ENCODE peak calls at places on chromosomes 16 and 17, in seven cellular contexts. One of them, this sample, is unnamed.

GRCh38 chr16:52435573-52435972 is 111.4 kb downstream of the TOX3 start:
- DNase-seq in suprapubic skin: no peak
- DNase-seq in cardiac fibroblast: no peak
- DNase-seq in RWPE2: no peak
- DNase-seq in hepatocyte: no peak
- DNase-seq in CD8-positive, alpha-beta T cell: no peak
- DNase-seq in Caco-2: no peak
- DNase-seq in this sample: no peak

GRCh38 chr17:33038740-33039139 is 47.1 kb downstream of the SPACA3 start:
- DNase-seq in suprapubic skin: no peak
- DNase-seq in cardiac fibroblast: peak; percentile 33
- DNase-seq in RWPE2: no peak
- DNase-seq in hepatocyte: peak; percentile 61
- DNase-seq in CD8-positive, alpha-beta T cell: no peak
- DNase-seq in Caco-2: no peak
- DNase-seq in this sample: peak; percentile 60

GRCh38 chr17:60525347-60525623 is 757 bp downstream of the APPBP2 start:
- DNase-seq in suprapubic skin: no peak
- DNase-seq in cardiac fibroblast: peak; percentile 31
- DNase-seq in RWPE2: no peak
- DNase-seq in hepatocyte: peak; percentile 40
- DNase-seq in CD8-positive, alpha-beta T cell: no peak
- DNase-seq in Caco-2: no peak
- DNase-seq in this sample: peak; percentile 19

GRCh38 chr17:48642059-48642842 is 16.1 kb upstream of the HOXB9 start:
- DNase-seq in suprapubic skin: no peak
- DNase-seq in cardiac fibroblast: no peak
- DNase-seq in RWPE2: no peak
- DNase-seq in hepatocyte: no peak
- DNase-seq in CD8-positive, alpha-beta T cell: no peak
- DNase-seq in Caco-2: peak; percentile 41
- DNase-seq in this sample: no peak

GRCh38 chr17:4939554-4939803 is 367 bp downstream of the SLC25A11 start:
- DNase-seq in suprapubic skin: no peak
- DNase-seq in cardiac fibroblast: no peak
- DNase-seq in RWPE2: no peak
- DNase-seq in hepatocyte: no peak
- DNase-seq in CD8-positive, alpha-beta T cell: no peak
- DNase-seq in Caco-2: no peak
- DNase-seq in this sample: no peak

GRCh38 chr17:63498621-63499195 is 21.8 kb downstream of the ACE start:
- DNase-seq in suprapubic skin: no peak
- DNase-seq in cardiac fibroblast: peak; percentile 30
- DNase-seq in RWPE2: no peak
- DNase-seq in hepatocyte: no peak
- DNase-seq in CD8-positive, alpha-beta T cell: no peak
- DNase-seq in Caco-2: no peak
- DNase-seq in this sample: no peak

GRCh38 chr16:49548571-49548970 is 175.0 kb downstream of the C16orf78 start:
- DNase-seq in suprapubic skin: no peak
- DNase-seq in cardiac fibroblast: no peak
- DNase-seq in RWPE2: no peak
- DNase-seq in hepatocyte: no peak
- DNase-seq in CD8-positive, alpha-beta T cell: no peak
- DNase-seq in Caco-2: no peak
- DNase-seq in this sample: no peak

GRCh38 chr16:12087901-12088364 is 111.4 kb downstream of the SNX29 start:
- DNase-seq in suprapubic skin: peak; percentile 67
- DNase-seq in cardiac fibroblast: no peak
- DNase-seq in RWPE2: peak; percentile 47
- DNase-seq in hepatocyte: no peak
- DNase-seq in CD8-positive, alpha-beta T cell: no peak
- DNase-seq in Caco-2: no peak
- DNase-seq in this sample: peak; percentile 18

GRCh38 chr17:32852811-32853210 is 24.1 kb downstream of the MYO1D start:
- DNase-seq in suprapubic skin: no peak
- DNase-seq in cardiac fibroblast: no peak
- DNase-seq in RWPE2: no peak
- DNase-seq in hepatocyte: no peak
- DNase-seq in CD8-positive, alpha-beta T cell: no peak
- DNase-seq in Caco-2: no peak
- DNase-seq in this sample: peak; percentile 47

GRCh38 chr17:16328997-16329396 is 24.3 kb downstream of the CENPV start:
- DNase-seq in suprapubic skin: no peak
- DNase-seq in cardiac fibroblast: peak; percentile 20
- DNase-seq in RWPE2: no peak
- DNase-seq in hepatocyte: no peak
- DNase-seq in CD8-positive, alpha-beta T cell: no peak
- DNase-seq in Caco-2: no peak
- DNase-seq in this sample: no peak

GRCh38 chr16:49488336-49488735 is 114.7 kb downstream of the C16orf78 start:
- DNase-seq in suprapubic skin: no peak
- DNase-seq in cardiac fibroblast: no peak
- DNase-seq in RWPE2: peak; percentile 15
- DNase-seq in hepatocyte: no peak
- DNase-seq in CD8-positive, alpha-beta T cell: no peak
- DNase-seq in Caco-2: no peak
- DNase-seq in this sample: no peak

GRCh38 chr17:38427160-38427949 is 909 bp upstream of the ARHGAP23 start:
- DNase-seq in suprapubic skin: no peak
- DNase-seq in cardiac fibroblast: no peak
- DNase-seq in RWPE2: no peak
- DNase-seq in hepatocyte: no peak
- DNase-seq in CD8-positive, alpha-beta T cell: no peak
- DNase-seq in Caco-2: no peak
- DNase-seq in this sample: no peak

GRCh38 chr17:74981979-74982662 is 5.3 kb upstream of the CDR2L start:
- DNase-seq in suprapubic skin: peak; percentile 83
- DNase-seq in cardiac fibroblast: peak; percentile 44
- DNase-seq in RWPE2: no peak
- DNase-seq in hepatocyte: peak; percentile 92
- DNase-seq in CD8-positive, alpha-beta T cell: peak; percentile 67
- DNase-seq in Caco-2: peak; percentile 89
- DNase-seq in this sample: peak; percentile 38

GRCh38 chr17:82098939-82099765 is 1.1 kb upstream of the FASN start:
- DNase-seq in suprapubic skin: no peak
- DNase-seq in cardiac fibroblast: no peak
- DNase-seq in RWPE2: no peak
- DNase-seq in hepatocyte: no peak
- DNase-seq in CD8-positive, alpha-beta T cell: no peak
- DNase-seq in Caco-2: no peak
- DNase-seq in this sample: no peak

GRCh38 chr16:9849697-9850245 is 332.5 kb downstream of the GRIN2A start:
- DNase-seq in suprapubic skin: no peak
- DNase-seq in cardiac fibroblast: no peak
- DNase-seq in RWPE2: no peak
- DNase-seq in hepatocyte: no peak
- DNase-seq in CD8-positive, alpha-beta T cell: no peak
- DNase-seq in Caco-2: no peak
- DNase-seq in this sample: no peak

GRCh38 chr17:63647065-63647725 is 25.0 kb downstream of the MAP3K3 start:
- DNase-seq in suprapubic skin: no peak
- DNase-seq in cardiac fibroblast: peak; percentile 61
- DNase-seq in RWPE2: no peak
- DNase-seq in hepatocyte: peak; percentile 8
- DNase-seq in CD8-positive, alpha-beta T cell: no peak
- DNase-seq in Caco-2: no peak
- DNase-seq in this sample: peak; percentile 14

GRCh38 chr16:71569621-71570020 is 7.3 kb downstream of the TAT start:
- DNase-seq in suprapubic skin: no peak
- DNase-seq in cardiac fibroblast: no peak
- DNase-seq in RWPE2: no peak
- DNase-seq in hepatocyte: peak; percentile 23
- DNase-seq in CD8-positive, alpha-beta T cell: no peak
- DNase-seq in Caco-2: no peak
- DNase-seq in this sample: no peak

GRCh38 chr16:26605872-26606271 is 460.9 kb upstream of the C16orf82 start:
- DNase-seq in suprapubic skin: no peak
- DNase-seq in cardiac fibroblast: no peak
- DNase-seq in RWPE2: no peak
- DNase-seq in hepatocyte: no peak
- DNase-seq in CD8-positive, alpha-beta T cell: no peak
- DNase-seq in Caco-2: no peak
- DNase-seq in this sample: no peak

GRCh38 chr16:24988593-24989338 is 26.4 kb downstream of the ARHGAP17 start:
- DNase-seq in suprapubic skin: no peak
- DNase-seq in cardiac fibroblast: peak; percentile 81
- DNase-seq in RWPE2: peak; percentile 78
- DNase-seq in hepatocyte: peak; percentile 83
- DNase-seq in CD8-positive, alpha-beta T cell: no peak
- DNase-seq in Caco-2: peak; percentile 91
- DNase-seq in this sample: peak; percentile 85

GRCh38 chr16:57883953-57884654 is 81.8 kb upstream of the KIFC3 start:
- DNase-seq in suprapubic skin: no peak
- DNase-seq in cardiac fibroblast: no peak
- DNase-seq in RWPE2: no peak
- DNase-seq in hepatocyte: no peak
- DNase-seq in CD8-positive, alpha-beta T cell: no peak
- DNase-seq in Caco-2: no peak
- DNase-seq in this sample: peak; percentile 40

GRCh38 chr17:81058263-81058871 is 23.4 kb downstream of the BAIAP2 start:
- DNase-seq in suprapubic skin: no peak
- DNase-seq in cardiac fibroblast: no peak
- DNase-seq in RWPE2: no peak
- DNase-seq in hepatocyte: no peak
- DNase-seq in CD8-positive, alpha-beta T cell: no peak
- DNase-seq in Caco-2: no peak
- DNase-seq in this sample: no peak

GRCh38 chr17:42459983-42460300 is 1.3 kb downstream of the ATP6V0A1 start:
- DNase-seq in suprapubic skin: no peak
- DNase-seq in cardiac fibroblast: peak; percentile 58
- DNase-seq in RWPE2: no peak
- DNase-seq in hepatocyte: peak; percentile 33
- DNase-seq in CD8-positive, alpha-beta T cell: no peak
- DNase-seq in Caco-2: no peak
- DNase-seq in this sample: peak; percentile 58

GRCh38 chr17:42459256-42459982 is 741 bp downstream of the ATP6V0A1 start:
- DNase-seq in suprapubic skin: no peak
- DNase-seq in cardiac fibroblast: peak; percentile 39
- DNase-seq in RWPE2: no peak
- DNase-seq in hepatocyte: peak; percentile 81
- DNase-seq in CD8-positive, alpha-beta T cell: no peak
- DNase-seq in Caco-2: peak; percentile 54
- DNase-seq in this sample: peak; percentile 70

GRCh38 chr17:42458497-42459255 is at the start of gene ATP6V0A1:
- DNase-seq in suprapubic skin: peak; percentile 98
- DNase-seq in cardiac fibroblast: peak; percentile 91
- DNase-seq in RWPE2: peak; percentile 88
- DNase-seq in hepatocyte: peak; percentile 95
- DNase-seq in CD8-positive, alpha-beta T cell: peak; percentile 79
- DNase-seq in Caco-2: peak; percentile 96
- DNase-seq in this sample: peak; percentile 85

GRCh38 chr17:42456223-42457106 is 2.2 kb upstream of the ATP6V0A1 start:
- DNase-seq in suprapubic skin: no peak
- DNase-seq in cardiac fibroblast: peak; percentile 90
- DNase-seq in RWPE2: no peak
- DNase-seq in hepatocyte: no peak
- DNase-seq in CD8-positive, alpha-beta T cell: no peak
- DNase-seq in Caco-2: no peak
- DNase-seq in this sample: peak; percentile 61

GRCh38 chr17:42457107-42457787 is 1.4 kb upstream of the ATP6V0A1 start:
- DNase-seq in suprapubic skin: no peak
- DNase-seq in cardiac fibroblast: no peak
- DNase-seq in RWPE2: no peak
- DNase-seq in hepatocyte: no peak
- DNase-seq in CD8-positive, alpha-beta T cell: no peak
- DNase-seq in Caco-2: no peak
- DNase-seq in this sample: peak; percentile 42
- H3K4me3 ChIP-seq in suprapubic skin: no peak overlapping the region
- H3K4me3 ChIP-seq in cardiac fibroblast: no peak overlapping the region
- H3K4me3 ChIP-seq in RWPE2: no peak overlapping the region
- H3K4me3 ChIP-seq in hepatocyte: no peak overlapping the region
- H3K4me3 ChIP-seq in CD8-positive, alpha-beta T cell: no peak overlapping the region
- H3K4me3 ChIP-seq in Caco-2: no peak overlapping the region
- H3K4me3 ChIP-seq in this sample: no peak overlapping the region

DNA sequence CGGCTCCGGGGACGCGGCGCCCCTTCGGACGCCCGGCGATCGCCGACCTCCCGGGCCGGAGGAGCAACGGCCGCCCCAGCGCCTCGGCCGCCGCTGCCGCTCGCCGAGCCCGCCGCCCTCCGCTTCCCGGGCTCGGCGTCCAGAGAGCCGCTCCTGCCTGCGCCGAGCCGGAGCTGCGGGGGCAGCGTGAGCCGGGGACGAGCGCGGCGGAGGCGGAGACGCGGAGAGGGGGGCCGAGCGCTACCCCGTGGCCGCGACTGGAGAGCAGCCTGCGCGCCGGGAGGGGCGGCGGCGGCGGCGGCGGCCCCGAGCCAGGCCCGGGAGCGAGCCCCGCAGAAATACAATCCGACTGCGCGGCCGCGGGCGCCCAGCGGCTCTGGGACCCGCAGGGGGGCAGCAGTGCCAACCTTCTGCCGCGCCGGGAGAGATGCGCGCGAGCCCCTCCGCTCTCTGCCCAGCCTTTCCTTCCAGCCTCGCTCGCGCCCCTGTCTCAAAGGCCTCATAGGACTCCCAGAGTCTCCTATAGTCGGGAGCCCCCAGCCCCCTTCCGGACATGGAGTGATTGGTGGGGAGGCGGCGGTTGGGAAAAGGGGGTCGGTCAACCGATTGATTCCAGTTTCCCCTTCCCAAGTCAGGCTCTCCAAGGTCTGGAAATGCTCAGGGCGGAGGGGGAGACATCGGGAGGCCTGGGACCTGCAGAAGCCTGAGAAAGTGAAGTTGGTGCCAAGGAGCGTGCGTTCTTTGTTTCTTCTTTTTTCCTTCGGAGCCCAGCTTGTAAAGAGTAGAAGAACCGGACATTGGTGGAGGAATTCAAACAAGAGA is 1.0 kb upstream of the SDK2 start:
- DNase-seq in suprapubic skin: peak; percentile 65
- DNase-seq in cardiac fibroblast: peak; percentile 24
- DNase-seq in RWPE2: no peak
- DNase-seq in hepatocyte: peak; percentile 79
- DNase-seq in CD8-positive, alpha-beta T cell: peak; percentile 14
- DNase-seq in Caco-2: no peak
- DNase-seq in this sample: peak; percentile 74
- TF ChIP-seq CTCF in suprapubic skin: no peak
- TF ChIP-seq CTCF in cardiac fibroblast: no peak
- TF ChIP-seq CTCF in RWPE2: peak; percentile 56
- TF ChIP-seq CTCF in hepatocyte: peak; percentile 22
- TF ChIP-seq CTCF in CD8-positive, alpha-beta T cell: peak; percentile 26
- TF ChIP-seq CTCF in Caco-2: peak; percentile 2
- TF ChIP-seq CTCF in this sample: no peak

GRCh38 chr16:89761304-89761922 is 40.1 kb downstream of the ZNF276 start:
- DNase-seq in suprapubic skin: no peak
- DNase-seq in cardiac fibroblast: no peak
- DNase-seq in RWPE2: no peak
- DNase-seq in hepatocyte: no peak
- DNase-seq in CD8-positive, alpha-beta T cell: no peak
- DNase-seq in Caco-2: no peak
- DNase-seq in this sample: no peak
- H3K4me3 ChIP-seq in suprapubic skin: no peak overlapping the region
- H3K4me3 ChIP-seq in cardiac fibroblast: no peak overlapping the region
- H3K4me3 ChIP-seq in RWPE2: no peak overlapping the region
- H3K4me3 ChIP-seq in hepatocyte: no peak overlapping the region
- H3K4me3 ChIP-seq in CD8-positive, alpha-beta T cell: peak overlapping the region; percentile 21
- H3K4me3 ChIP-seq in Caco-2: no peak overlapping the region
- H3K4me3 ChIP-seq in this sample: no peak overlapping the region

GRCh38 chr17:28318759-28319660 is at the start of gene TMEM97:
- DNase-seq in suprapubic skin: peak; percentile 99
- DNase-seq in cardiac fibroblast: peak; percentile 98
- DNase-seq in RWPE2: peak; percentile 95
- DNase-seq in hepatocyte: peak; percentile 98
- DNase-seq in CD8-positive, alpha-beta T cell: peak; percentile 91
- DNase-seq in Caco-2: peak; percentile 100
- DNase-seq in this sample: peak; percentile 98
- TF ChIP-seq CTCF in suprapubic skin: peak; percentile 14
- TF ChIP-seq CTCF in cardiac fibroblast: peak; percentile 3
- TF ChIP-seq CTCF in RWPE2: no peak
- TF ChIP-seq CTCF in hepatocyte: peak; percentile 17
- TF ChIP-seq CTCF in CD8-positive, alpha-beta T cell: no peak
- TF ChIP-seq CTCF in Caco-2: peak; percentile 7
- TF ChIP-seq CTCF in this sample: peak; percentile 1

GRCh38 chr17:35981908-35982330 is 622 bp upstream of the CCL16 start:
- DNase-seq in suprapubic skin: no peak
- DNase-seq in cardiac fibroblast: no peak
- DNase-seq in RWPE2: no peak
- DNase-seq in hepatocyte: peak; percentile 57
- DNase-seq in CD8-positive, alpha-beta T cell: no peak
- DNase-seq in Caco-2: peak; percentile 58
- DNase-seq in this sample: no peak
- H3K4me3 ChIP-seq in suprapubic skin: no peak overlapping the region
- H3K4me3 ChIP-seq in cardiac fibroblast: no peak overlapping the region
- H3K4me3 ChIP-seq in RWPE2: no peak overlapping the region
- H3K4me3 ChIP-seq in hepatocyte: no peak overlapping the region
- H3K4me3 ChIP-seq in CD8-positive, alpha-beta T cell: no peak overlapping the region
- H3K4me3 ChIP-seq in Caco-2: no peak overlapping the region
- H3K4me3 ChIP-seq in this sample: no peak overlapping the region

This sample was measured in epithelial cell of esophagus.